ENCODE peak calls at places on chromosomes 11 and 22, in ten cellular contexts. T is ovary; B is cardiac muscle cell; N is Peyer's patch; H is pancreas; J is effector memory CD4-positive, alpha-beta T cell; L is lower lobe of right lung; R is heart left ventricle; O is MM.1S; Q is iPS DF 6.9. E is an unnamed sample. For H3K4me1, the result is how much of the 10 kb centered on the place peaks cover.

GRCh38 chr11:845872-846271 is 3.2 kb downstream of the TSPAN4 start:
- DNase-seq in T (no peak), B (no peak), N (no peak), H (peak), J (no peak), L (no peak), R (no peak), O (no peak), Q (no peak), E (no peak)

GRCh38 chr11:124069429-124070401 is 28.6 kb upstream of the OR10G7 start:
- DNase-seq in T (no peak), B (peak), N (peak), H (peak), J (no peak), L (peak), R (no peak), O (no peak), Q (peak), E (peak)

GRCh38 chr11:85912414-85912813 is 57.2 kb downstream of the CCDC83 start:
- DNase-seq in T (no peak), B (peak), N (no peak), H (no peak), J (no peak), L (no peak), R (no peak), O (no peak), Q (no peak), E (no peak)

GRCh38 chr11:57815877-57816276 is 54.3 kb downstream of the CTNND1 start:
- DNase-seq in T (no peak), B (no peak), N (no peak), H (no peak), J (no peak), L (no peak), R (no peak), O (no peak), Q (no peak), E (no peak)

GRCh38 chr11:32039149-32039548 is 51.7 kb upstream of the RCN1 start:
- DNase-seq in T (no peak), B (no peak), N (no peak), H (no peak), J (no peak), L (no peak), R (no peak), O (no peak), Q (no peak), E (no peak)

GRCh38 chr11:118789501-118790356 is 1.2 kb downstream of the DDX6 start:
- DNase-seq in T (no peak), B (peak), N (peak), H (no peak), J (peak), L (no peak), R (no peak), O (peak), Q (no peak), E (peak)

GRCh38 chr11:79439893-79440450 is 858 bp downstream of the TENM4 start:
- DNase-seq in T (peak), B (peak), N (no peak), H (no peak), J (no peak), L (peak), R (peak), O (no peak), Q (no peak), E (peak)

GRCh38 chr22:46214149-46214548 is 35.9 kb downstream of the CDPF1 start:
- DNase-seq in T (no peak), B (no peak), N (no peak), H (no peak), J (no peak), L (no peak), R (no peak), O (no peak), Q (no peak), E (no peak)

GRCh38 chr11:113305440-113306336 is 8.7 kb upstream of the TTC12 start:
- DNase-seq in T (peak), B (peak), N (peak), H (peak), J (peak), L (peak), R (peak), O (peak), Q (peak), E (peak)

GRCh38 chr11:78037825-78038620 is 14.9 kb upstream of the KCTD14 start:
- DNase-seq in T (no peak), B (no peak), N (no peak), H (no peak), J (no peak), L (no peak), R (no peak), O (no peak), Q (no peak), E (no peak)
- H3K27ac ChIP-seq in T (no peak), B (no peak), N (no peak), H (peak), J (no peak), L (no peak), R (no peak), O (no peak), Q (no peak), E (no peak)

DNA sequence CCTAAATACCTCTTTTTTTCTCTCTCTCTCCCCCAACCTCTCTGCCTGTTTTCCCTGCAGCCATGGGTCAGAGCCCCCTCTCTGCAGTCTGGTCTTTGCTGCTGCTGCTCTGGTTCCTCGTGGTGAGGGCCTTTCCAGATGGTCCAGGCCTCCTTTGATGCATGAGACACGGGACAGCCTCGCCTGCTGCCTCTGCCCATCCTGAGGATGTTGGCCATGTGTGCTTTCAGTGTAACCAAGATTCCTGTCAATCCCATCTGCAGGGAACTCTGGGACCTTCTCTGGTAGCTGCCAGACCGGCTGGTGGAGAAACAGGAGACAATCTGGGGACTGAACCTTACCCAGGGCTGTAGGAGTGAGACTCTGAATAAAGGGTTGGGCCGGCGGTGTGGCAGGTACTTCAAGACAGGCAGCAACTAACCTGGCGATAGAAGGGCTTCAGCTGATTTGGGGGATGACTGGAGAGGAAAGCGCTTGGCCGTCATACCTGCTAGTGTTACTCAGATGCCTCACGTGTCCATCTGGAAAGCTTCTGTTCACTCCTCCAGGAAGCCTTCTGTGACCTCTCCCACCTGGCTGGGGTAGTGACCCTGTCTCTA is 7.1 kb downstream of the CHRNA10 start:
- DNase-seq in T (no peak), B (no peak), N (no peak), H (no peak), J (no peak), L (no peak), R (no peak), O (no peak), Q (no peak), E (no peak)
- H3K4me3 ChIP-seq in T (no peak), B (no peak), N (no peak), H (no peak), J (no peak), L (no peak), R (no peak), O (no peak), Q (no peak), E (no peak)

GRCh38 chr22:19321757-19322156 is 30.2 kb upstream of the CLTCL1 start:
- DNase-seq in T (no peak), B (no peak), N (no peak), H (no peak), J (no peak), L (no peak), R (no peak), O (no peak), Q (no peak), E (no peak)
- H3K4me1 ChIP-seq in T (under half), B (under half), N (under half), H (under half), J (under half), L (under half), R (under half), O (under half), Q (under half), E (under half)

GRCh38 chr22:36874731-36875130 is 13.9 kb downstream of the NCF4 start:
- DNase-seq in T (no peak), B (no peak), N (no peak), H (no peak), J (no peak), L (no peak), R (no peak), O (no peak), Q (no peak), E (no peak)
- H3K27ac ChIP-seq in T (no peak), B (peak), N (no peak), H (no peak), J (no peak), L (peak), R (peak), O (peak), Q (no peak), E (no peak)